ENCODE peak calls at places on chromosome 9, in nine cellular contexts. O is activated effector memory CD4-positive, alpha-beta T cell treated with Interleukin-2 at 50 U/mL for 16 hours; D is COR-L47; H is NAMALWA; K is T-helper 2 cell; I is M059J; N is lung; S is psoas muscle; U is NB4. F is an unnamed sample.

GRCh38 chr9:36128331-36128730 is 8.2 kb upstream of the GLIPR2 start:
- DNase-seq in O (no peak), D (no peak), H (no peak), K (no peak), I (no peak), N (no peak), S (no peak), U (peak), F (no peak)

GRCh38 chr9:38437193-38437823 is 13.1 kb upstream of the IGFBPL1 start:
- DNase-seq in O (no peak), D (no peak), H (no peak), K (no peak), I (peak), N (no peak), S (no peak), U (peak), F (peak)

GRCh38 chr9:5485365-5486085 is 24.8 kb upstream of the PDCD1LG2 start:
- DNase-seq in O (no peak), D (no peak), H (no peak), K (no peak), I (no peak), N (no peak), S (no peak), U (no peak), F (no peak)

GRCh38 chr9:13568446-13568845 is 289.0 kb upstream of the MPDZ start:
- DNase-seq in O (no peak), D (peak), H (no peak), K (no peak), I (peak), N (no peak), S (peak), U (no peak), F (no peak)

GRCh38 chr9:22068369-22068768 is 59.3 kb upstream of the CDKN2B start:
- DNase-seq in O (no peak), D (no peak), H (no peak), K (no peak), I (no peak), N (no peak), S (no peak), U (no peak), F (no peak)

GRCh38 chr9:108617661-108618060 is 238.1 kb downstream of the ACTL7B start:
- DNase-seq in O (no peak), D (no peak), H (no peak), K (no peak), I (peak), N (no peak), S (no peak), U (no peak), F (no peak)

GRCh38 chr9:114028646-114029045 is 49.5 kb downstream of the AMBP start:
- DNase-seq in O (no peak), D (no peak), H (no peak), K (no peak), I (no peak), N (peak), S (no peak), U (no peak), F (no peak)

GRCh38 chr9:36189978-36190377 is 743 bp upstream of the CLTA start:
- DNase-seq in O (no peak), D (no peak), H (no peak), K (no peak), I (peak), N (no peak), S (no peak), U (peak), F (no peak)

GRCh38 chr9:94625835-94626234 is 13.5 kb downstream of the FBP1 start:
- DNase-seq in O (no peak), D (no peak), H (no peak), K (no peak), I (no peak), N (no peak), S (no peak), U (no peak), F (no peak)

GRCh38 chr9:74824654-74825053 is 63.1 kb downstream of the TRPM6 start:
- DNase-seq in O (no peak), D (no peak), H (no peak), K (no peak), I (peak), N (no peak), S (no peak), U (no peak), F (peak)

GRCh38 chr9:27653246-27653645 is 80.0 kb upstream of the C9orf72 start:
- DNase-seq in O (no peak), D (no peak), H (no peak), K (no peak), I (no peak), N (no peak), S (no peak), U (no peak), F (no peak)

GRCh38 chr9:21972361-21972760 is 21.8 kb downstream of the CDKN2A start:
- DNase-seq in O (no peak), D (no peak), H (no peak), K (no peak), I (no peak), N (no peak), S (no peak), U (no peak), F (no peak)

GRCh38 chr9:89375181-89375760 is 57.0 kb downstream of the SECISBP2 start:
- DNase-seq in O (peak), D (peak), H (peak), K (no peak), I (peak), N (no peak), S (no peak), U (peak), F (no peak)

GRCh38 chr9:69758981-69759477 is 782 bp downstream of the PTAR1 start:
- DNase-seq in O (no peak), D (no peak), H (no peak), K (no peak), I (no peak), N (no peak), S (no peak), U (no peak), F (no peak)

GRCh38 chr9:121751686-121752445 is 100.4 kb downstream of the DAB2IP start:
- DNase-seq in O (no peak), D (no peak), H (no peak), K (no peak), I (no peak), N (no peak), S (no peak), U (no peak), F (no peak)

GRCh38 chr9:87547665-87548064 is 50.0 kb downstream of the DAPK1 start:
- DNase-seq in O (no peak), D (no peak), H (no peak), K (no peak), I (peak), N (no peak), S (no peak), U (no peak), F (no peak)

GRCh38 chr9:70389642-70390266 is 24.7 kb downstream of the KLF9 start:
- DNase-seq in O (no peak), D (no peak), H (no peak), K (no peak), I (peak), N (no peak), S (no peak), U (no peak), F (no peak)

GRCh38 chr9:18338042-18338441 is 135.9 kb upstream of the ADAMTSL1 start:
- DNase-seq in O (no peak), D (no peak), H (no peak), K (no peak), I (peak), N (no peak), S (no peak), U (no peak), F (no peak)

GRCh38 chr9:89137548-89138462 is 40.8 kb downstream of the SHC3 start:
- DNase-seq in O (no peak), D (no peak), H (no peak), K (no peak), I (peak), N (peak), S (peak), U (peak), F (peak)

GRCh38 chr9:95508242-95508967 is 8.4 kb downstream of the PTCH1 start:
- DNase-seq in O (no peak), D (peak), H (no peak), K (no peak), I (peak), N (no peak), S (peak), U (peak), F (no peak)

GRCh38 chr9:134025606-134026541 is 593 bp downstream of the BRD3OS start:
- DNase-seq in O (peak), D (peak), H (peak), K (no peak), I (peak), N (peak), S (peak), U (peak), F (no peak)

F was measured in prostate gland.